ENCODE peak calls at places on chromosomes 13 and 19, in eight cellular contexts. Y is EL; D is stimulated activated CD4-positive, alpha-beta T cell treated with anti-CD3 and anti-CD28 coated beads, Interleukin-2, amount 100 ng/mL, for 48 hours; H is colonic mucosa; E is head of caudate nucleus; T is activated T-cell treated with anti-CD3 and anti-CD28 coated beads for 24 hours; K is GM13977; I is progenitor cell of endocrine pancreas. V is an unnamed sample.

GRCh38 chr19:7845390-7846179 is 15.6 kb downstream of the EVI5L start:
- DNase-seq in Y (no peak), D (no peak), H (no peak), E (no peak), T (no peak), K (no peak), I (no peak), V (no peak)

GRCh38 chr19:4322942-4323665 is 15.5 kb downstream of the STAP2 start:
- DNase-seq in Y (no peak), D (no peak), H (no peak), E (no peak), T (no peak), K (no peak), I (no peak), V (no peak)

GRCh38 chr13:76937416-76937815 is 10.9 kb upstream of the ACOD1 start:
- DNase-seq in Y (peak), D (no peak), H (no peak), E (no peak), T (no peak), K (no peak), I (no peak), V (no peak)

GRCh38 chr19:4583961-4584669 is 24.6 kb upstream of the SEMA6B start:
- DNase-seq in Y (no peak), D (peak), H (peak), E (peak), T (no peak), K (peak), I (no peak), V (no peak)

GRCh38 chr19:57241181-57241580 is 749 bp downstream of the ZNF805 start:
- DNase-seq in Y (peak), D (no peak), H (no peak), E (no peak), T (no peak), K (peak), I (no peak), V (no peak)

GRCh38 chr13:59447846-59448620 is 715.7 kb downstream of the DIAPH3 start:
- DNase-seq in Y (peak), D (no peak), H (no peak), E (no peak), T (no peak), K (no peak), I (no peak), V (no peak)

GRCh38 chr13:53545340-53545941 is 516.8 kb downstream of the OLFM4 start:
- DNase-seq in Y (no peak), D (no peak), H (no peak), E (no peak), T (no peak), K (no peak), I (no peak), V (no peak)

GRCh38 chr19:5547881-5548280 is 19.9 kb downstream of the TINCR start:
- DNase-seq in Y (peak), D (no peak), H (no peak), E (no peak), T (no peak), K (peak), I (no peak), V (no peak)

GRCh38 chr19:58033741-58034475 is at the start of gene ZSCAN1:
- DNase-seq in Y (peak), D (peak), H (peak), E (peak), T (peak), K (no peak), I (peak), V (no peak)

GRCh38 chr13:54433511-54434206 is 1405.0 kb downstream of the OLFM4 start:
- DNase-seq in Y (no peak), D (no peak), H (no peak), E (no peak), T (no peak), K (no peak), I (no peak), V (no peak)

GRCh38 chr19:48772503-48772953 is 17.2 kb downstream of the FGF21 start:
- DNase-seq in Y (no peak), D (no peak), H (no peak), E (no peak), T (no peak), K (no peak), I (no peak), V (no peak)

GRCh38 chr13:113669871-113670341 is 2.9 kb downstream of the GRK1 start:
- DNase-seq in Y (no peak), D (no peak), H (no peak), E (no peak), T (no peak), K (no peak), I (no peak), V (no peak)

GRCh38 chr19:49387936-49388372 is at the start of gene KASH5:
- DNase-seq in Y (peak), D (peak), H (peak), E (peak), T (peak), K (peak), I (no peak), V (peak)

GRCh38 chr13:34772881-34773280 is 169.2 kb upstream of the NBEA start:
- DNase-seq in Y (no peak), D (no peak), H (no peak), E (no peak), T (no peak), K (no peak), I (no peak), V (no peak)

GRCh38 chr19:2032296-2032941 is 16.9 kb upstream of the BTBD2 start:
- DNase-seq in Y (peak), D (peak), H (peak), E (peak), T (no peak), K (no peak), I (no peak), V (no peak)

GRCh38 chr13:106661236-106661635 is 93.3 kb upstream of the ARGLU1 start:
- DNase-seq in Y (no peak), D (no peak), H (no peak), E (no peak), T (no peak), K (no peak), I (no peak), V (no peak)

GRCh38 chr13:20709782-20710181 is 6.3 kb downstream of the IL17D start:
- DNase-seq in Y (no peak), D (no peak), H (no peak), E (no peak), T (no peak), K (no peak), I (no peak), V (no peak)

GRCh38 chr19:34351382-34351802 is 13.6 kb upstream of the GPI start:
- DNase-seq in Y (no peak), D (no peak), H (no peak), E (no peak), T (no peak), K (no peak), I (no peak), V (no peak)

GRCh38 chr19:49431330-49431749 is 6.2 kb downstream of the GFY start:
- DNase-seq in Y (no peak), D (no peak), H (no peak), E (no peak), T (no peak), K (no peak), I (no peak), V (no peak)

GRCh38 chr19:2428027-2428690 is 773 bp upstream of the TIMM13 start:
- DNase-seq in Y (no peak), D (no peak), H (peak), E (peak), T (no peak), K (no peak), I (no peak), V (no peak)

GRCh38 chr19:10643968-10644290 is 10.2 kb upstream of the ILF3 start:
- DNase-seq in Y (no peak), D (no peak), H (no peak), E (no peak), T (no peak), K (no peak), I (no peak), V (no peak)

GRCh38 chr13:73809561-73809960 is 324.6 kb downstream of the KLF12 start:
- DNase-seq in Y (peak), D (no peak), H (no peak), E (no peak), T (no peak), K (no peak), I (no peak), V (no peak)

V was measured in central memory CD8-positive, alpha-beta T cell.